ENCODE peak calls at places on chromosomes 3 and 15, in nine cellular contexts. U is Calu3; R is HFFc6; V is fibroblast of mammary gland; O is AG09309; K is HCT116; E is activated CD8-positive, alpha-beta T cell treated with anti-CD3 and anti-CD28 coated beads for 36 hours; S is mucosa of descending colon; G is BJ. I is an unnamed sample.

GRCh38 chr3:71088742-71089141 is 494.8 kb downstream of the FOXP1 start:
- DNase-seq in K (no peak), V (no peak), E (no peak), S (no peak), O (no peak), R (no peak), G (no peak), U (no peak), I (no peak)

GRCh38 chr15:52078876-52079700 is 33.5 kb downstream of the BCL2L10 start:
- DNase-seq in U (peak), G (no peak), E (peak), S (peak), V (peak), K (peak), R (peak), O (no peak), I (peak)

GRCh38 chr3:114338651-114339357 is 45.0 kb downstream of the TIGIT start:
- DNase-seq in R (no peak), E (no peak), S (no peak), O (no peak), K (no peak), V (no peak), U (no peak), G (no peak), I (no peak)

GRCh38 chr3:38649500-38650247 is at the start of gene SCN5A:
- DNase-seq in V (peak), G (no peak), K (no peak), U (peak), S (peak), R (no peak), O (no peak), E (peak), I (peak)

GRCh38 chr3:23685484-23686258 is 120.1 kb upstream of the UBE2E1 start:
- DNase-seq in V (peak), E (peak), K (peak), S (peak), G (peak), U (peak), O (peak), R (peak), I (no peak)

GRCh38 chr3:189748046-189748445 is 116.9 kb downstream of the TP63 start:
- DNase-seq in U (no peak), R (no peak), K (no peak), G (no peak), V (no peak), E (no peak), O (no peak), S (no peak), I (no peak)

GRCh38 chr15:48945386-48945785 is 18.3 kb downstream of the SHC4 start:
- DNase-seq in K (no peak), U (no peak), G (no peak), V (no peak), E (no peak), S (no peak), O (no peak), R (no peak), I (no peak)

GRCh38 chr15:51758645-51759044 is 7.2 kb downstream of the TMOD2 start:
- DNase-seq in R (peak), O (no peak), V (peak), S (peak), U (no peak), E (no peak), K (no peak), G (no peak), I (no peak)

GRCh38 chr3:32401541-32402052 is 9.9 kb downstream of the CMTM7 start:
- DNase-seq in S (peak), K (no peak), U (peak), R (peak), V (peak), E (peak), G (no peak), O (no peak), I (no peak)

GRCh38 chr15:58957101-58957973 is 23.9 kb upstream of the SLTM start:
- DNase-seq in S (peak), E (peak), U (peak), O (no peak), K (peak), G (no peak), R (peak), V (peak), I (no peak)

GRCh38 chr3:173800154-173800553 is 402.6 kb downstream of the NLGN1 start:
- DNase-seq in O (no peak), E (no peak), R (no peak), K (no peak), G (no peak), V (no peak), S (no peak), U (no peak), I (no peak)

GRCh38 chr3:160784853-160785252 is 28.8 kb downstream of the PPM1L start:
- DNase-seq in K (peak), G (no peak), O (no peak), S (peak), V (no peak), U (peak), E (no peak), R (no peak), I (no peak)

GRCh38 chr3:150740733-150741496 is 22.1 kb downstream of the SIAH2 start:
- DNase-seq in R (no peak), V (no peak), G (no peak), S (no peak), K (no peak), E (peak), O (no peak), U (no peak), I (no peak)

GRCh38 chr3:129651316-129652202 is 45.1 kb upstream of the PLXND1 start:
- DNase-seq in E (no peak), K (peak), O (peak), G (peak), V (peak), S (no peak), R (peak), U (peak), I (no peak)

GRCh38 chr3:127608362-127608718 is 10.1 kb downstream of the MCM2 start:
- DNase-seq in O (no peak), V (no peak), R (no peak), U (no peak), K (no peak), G (no peak), E (no peak), S (no peak), I (no peak)

GRCh38 chr15:70023064-70023768 is 74.5 kb downstream of the TLE3 start:
- DNase-seq in S (peak), G (peak), K (peak), E (peak), U (no peak), O (peak), V (peak), R (peak), I (no peak)

GRCh38 chr3:125437631-125438435 is 62.7 kb upstream of the ZNF148 start:
- DNase-seq in R (no peak), V (peak), O (no peak), K (peak), E (peak), S (peak), G (no peak), U (peak), I (no peak)

GRCh38 chr3:66406186-66406585 is 94.6 kb downstream of the LRIG1 start:
- DNase-seq in E (no peak), G (no peak), S (no peak), O (no peak), U (no peak), K (no peak), R (no peak), V (no peak), I (no peak)

GRCh38 chr3:139797724-139798343 is 120.1 kb upstream of the NMNAT3 start:
- DNase-seq in V (peak), O (no peak), S (peak), G (no peak), U (peak), E (peak), K (no peak), R (no peak), I (no peak)

GRCh38 chr3:105130911-105131310 is 235.8 kb upstream of the ALCAM start:
- DNase-seq in U (no peak), G (no peak), S (no peak), O (no peak), K (no peak), E (no peak), V (no peak), R (no peak), I (no peak)

GRCh38 chr3:130260821-130261402 is 84.6 kb upstream of the COL6A5 start:
- DNase-seq in R (no peak), K (no peak), E (no peak), S (no peak), O (no peak), U (no peak), G (no peak), V (peak), I (no peak)

GRCh38 chr3:193805448-193805847 is 212.4 kb downstream of the OPA1 start:
- DNase-seq in U (peak), S (no peak), E (no peak), V (peak), O (no peak), G (no peak), R (peak), K (peak), I (no peak)

GRCh38 chr3:158837232-158837631 is 35.4 kb downstream of the MFSD1 start:
- DNase-seq in G (no peak), O (no peak), K (no peak), R (no peak), V (no peak), U (no peak), S (no peak), E (no peak), I (no peak)

GRCh38 chr3:100271522-100271921 is 10.7 kb downstream of the TBC1D23 start:
- DNase-seq in K (no peak), G (no peak), V (no peak), U (no peak), E (no peak), S (no peak), O (no peak), R (no peak), I (no peak)

GRCh38 chr3:188546835-188547670 is 393.1 kb downstream of the LPP start:
- DNase-seq in S (no peak), U (no peak), K (no peak), G (peak), O (no peak), V (peak), R (peak), E (no peak), I (no peak)

GRCh38 chr3:188627652-188628051 is 473.7 kb downstream of the LPP start:
- DNase-seq in E (no peak), K (peak), O (peak), G (peak), S (no peak), U (no peak), V (peak), R (peak), I (no peak)

GRCh38 chr3:190644766-190645165 is 130.9 kb downstream of the IL1RAP start:
- DNase-seq in R (peak), K (no peak), V (peak), E (no peak), O (no peak), G (no peak), S (no peak), U (no peak), I (no peak)

GRCh38 chr3:85360742-85361387 is 402.1 kb downstream of the CADM2 start:
- DNase-seq in G (no peak), V (peak), R (no peak), O (no peak), K (no peak), S (peak), U (peak), E (peak), I (no peak)

GRCh38 chr15:53404930-53405493 is 354.5 kb downstream of the WDR72 start:
- DNase-seq in G (no peak), S (no peak), U (no peak), V (no peak), K (no peak), E (no peak), O (no peak), R (no peak), I (no peak)

GRCh38 chr3:30680789-30681188 is 74.4 kb downstream of the TGFBR2 start:
- DNase-seq in G (no peak), E (peak), S (no peak), V (no peak), O (no peak), R (no peak), K (no peak), U (no peak), I (no peak)

GRCh38 chr3:147838650-147839049 is 429.5 kb downstream of the ZIC1 start:
- DNase-seq in S (peak), R (no peak), O (no peak), K (peak), E (no peak), G (no peak), U (no peak), V (peak), I (no peak)
- TF ChIP-seq CTCF in S (no peak), R (peak), O (peak), K (peak), E (no peak), G (peak), U (no peak), V (peak), I (no peak)

DNA sequence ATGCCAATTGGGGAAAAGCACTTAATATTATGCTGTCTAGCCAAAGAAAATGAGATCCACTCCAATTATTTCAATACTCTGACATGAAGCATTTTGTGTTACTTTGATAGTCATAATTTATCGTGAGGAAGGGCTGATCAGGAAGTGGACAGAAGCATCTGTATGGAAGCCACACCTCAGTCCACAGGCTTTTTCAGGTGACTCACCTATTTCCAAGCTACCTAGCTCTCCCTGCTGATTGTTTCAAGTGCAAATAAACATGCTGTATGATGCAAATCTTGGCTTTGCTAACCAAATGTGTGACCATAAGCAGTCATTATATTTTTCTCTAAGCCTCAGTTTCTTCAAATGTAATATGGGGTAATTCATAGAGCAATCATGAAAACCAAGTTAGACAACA is 30.8 kb upstream of the CPB1 start:
- DNase-seq in S (no peak), V (no peak), E (no peak), G (no peak), K (peak), R (no peak), O (no peak), U (peak), I (no peak)
- TF ChIP-seq CTCF in S (no peak), V (no peak), E (no peak), G (no peak), K (no peak), R (no peak), O (no peak), U (no peak), I (no peak)

GRCh38 chr3:149657796-149658443 is at the start of gene WWTR1:
- DNase-seq in U (peak), R (peak), K (peak), E (peak), V (peak), S (peak), G (peak), O (peak), I (no peak)

GRCh38 chr3:149660462-149660861 is 2.6 kb upstream of the WWTR1 start:
- DNase-seq in V (no peak), S (no peak), O (no peak), U (no peak), R (no peak), G (no peak), E (no peak), K (no peak), I (no peak)

GRCh38 chr3:149657458-149657795 is 398 bp downstream of the WWTR1 start:
- DNase-seq in R (peak), U (peak), O (no peak), S (peak), K (no peak), V (peak), E (no peak), G (no peak), I (peak)

GRCh38 chr3:149659173-149659468 is 1.3 kb upstream of the WWTR1 start:
- DNase-seq in O (no peak), G (no peak), E (no peak), K (no peak), U (no peak), V (peak), S (no peak), R (no peak), I (no peak)

DNA sequence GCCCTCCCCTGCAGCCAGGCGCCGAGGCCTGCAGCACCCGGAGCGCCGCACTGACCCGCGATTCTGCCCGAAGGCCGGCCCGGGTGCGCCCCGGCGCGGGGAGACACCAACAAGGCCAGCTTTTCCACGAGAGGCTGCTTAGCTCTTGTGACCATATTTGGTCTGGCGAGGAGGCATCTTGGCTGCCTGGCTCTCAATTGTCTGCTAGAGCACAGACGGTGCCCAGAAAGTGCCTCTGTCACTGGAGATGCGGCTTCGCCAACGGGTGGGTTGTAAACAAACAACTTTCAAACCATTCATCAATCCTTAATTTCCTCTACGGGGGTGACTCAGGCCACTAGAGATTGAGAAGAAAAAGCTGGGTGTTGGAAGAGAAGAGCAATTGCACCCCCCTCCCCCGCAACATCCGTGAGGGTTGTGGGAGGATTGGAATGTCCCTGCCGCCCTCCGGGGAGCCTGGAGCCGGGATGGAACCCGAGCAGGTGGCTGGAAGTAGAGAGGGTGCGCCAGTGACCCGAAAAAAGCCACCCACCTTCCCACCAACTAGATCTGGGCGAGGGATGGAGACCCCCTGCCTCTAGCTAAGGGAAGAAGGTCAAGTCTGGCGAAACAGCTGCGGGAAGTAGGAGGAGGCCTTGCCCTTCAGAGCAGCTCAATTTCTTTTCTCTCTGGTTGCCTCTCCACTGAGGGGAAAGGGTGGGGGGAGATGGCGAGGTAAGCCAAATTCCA is 783 bp upstream of the WWTR1 start:
- DNase-seq in V (peak), R (peak), K (peak), U (peak), G (peak), E (peak), O (no peak), S (peak), I (no peak)
- TF ChIP-seq CTCF in V (peak), R (peak), K (no peak), U (no peak), G (peak), E (no peak), O (no peak), S (no peak), I (peak)

GRCh38 chr3:107438671-107439070 is 61.4 kb downstream of the CCDC54 start:
- DNase-seq in K (no peak), O (no peak), U (no peak), E (no peak), R (no peak), V (no peak), S (no peak), G (no peak), I (no peak)
- TF ChIP-seq CTCF in K (no peak), O (no peak), U (no peak), E (no peak), R (no peak), V (no peak), S (no peak), G (no peak), I (no peak)

GRCh38 chr3:103410231-103410630 is 975.4 kb downstream of the ZPLD1 start:
- DNase-seq in G (no peak), U (no peak), V (no peak), O (no peak), E (no peak), R (no peak), K (no peak), S (no peak), I (no peak)
- TF ChIP-seq CTCF in G (no peak), U (no peak), V (no peak), O (peak), E (no peak), R (no peak), K (peak), S (no peak), I (no peak)